ENCODE peak calls at places on chromosomes 7 and 10, in four cellular contexts. M is fibroblast of lung, A is PC-3, B is SK-N-SH. X is an unnamed sample.

GRCh38 chr10:93463723-93464511 is 18.2 kb downstream of the MYOF start:
- DNase-seq in M (peak; percentile 82), A (no peak), B (no peak), X (no peak)

GRCh38 chr10:11144626-11145497 is 127.2 kb downstream of the CELF2 start:
- DNase-seq in M (no peak), A (no peak), B (no peak), X (no peak)

GRCh38 chr10:112695539-112695938 is 248.5 kb downstream of the VTI1A start:
- DNase-seq in M (no peak), A (no peak), B (no peak), X (no peak)

GRCh38 chr10:16481052-16481728 is 40.5 kb downstream of the C1QL3 start:
- DNase-seq in M (no peak), A (no peak), B (no peak), X (no peak)

GRCh38 chr7:78959471-78959870 is 494.0 kb downstream of the MAGI2 start:
- DNase-seq in M (no peak), A (peak; percentile 92), B (no peak), X (no peak)

GRCh38 chr7:98178762-98179490 is 32.3 kb upstream of the BHLHA15 start:
- DNase-seq in M (no peak), A (no peak), B (no peak), X (no peak)

GRCh38 chr10:96496281-96496925 is 17.3 kb downstream of the TLL2 start:
- DNase-seq in M (peak; percentile 32), A (peak; percentile 35), B (no peak), X (no peak)

GRCh38 chr7:48634116-48634632 is 290.2 kb upstream of the CDC14C start:
- DNase-seq in M (no peak), A (no peak), B (no peak), X (no peak)

GRCh38 chr7:55100172-55100961 is 81.5 kb downstream of the EGFR start:
- DNase-seq in M (peak; percentile 64), A (no peak), B (no peak), X (peak; percentile 79)

GRCh38 chr10:9211228-9211627 is 1156.7 kb downstream of the GATA3 start:
- DNase-seq in M (peak; percentile 9), A (peak; percentile 25), B (no peak), X (no peak)
- H3K9me3 ChIP-seq in M (no peaks in the 10 kb centered on the region), A (no peaks in the 10 kb centered on the region), B (no peaks in the 10 kb centered on the region), X (no peaks in the 10 kb centered on the region)

GRCh38 chr10:100897976-100898375 is 14.8 kb upstream of the SLF2 start:
- DNase-seq in M (no peak), A (no peak), B (no peak), X (no peak)
- TF ChIP-seq CTCF in M (no peak), A (no peak), B (no peak), X (no peak)

GRCh38 chr10:44383749-44384600 is 922 bp downstream of the CXCL12 start:
- DNase-seq in M (peak; percentile 42), A (no peak), B (peak; percentile 43), X (peak; percentile 82)
- H3K9ac ChIP-seq in M (peak overlapping the region; percentile 51), A (no peak overlapping the region), B (peak overlapping the region; percentile 51), X (peak overlapping the region; percentile 19)

DNA sequence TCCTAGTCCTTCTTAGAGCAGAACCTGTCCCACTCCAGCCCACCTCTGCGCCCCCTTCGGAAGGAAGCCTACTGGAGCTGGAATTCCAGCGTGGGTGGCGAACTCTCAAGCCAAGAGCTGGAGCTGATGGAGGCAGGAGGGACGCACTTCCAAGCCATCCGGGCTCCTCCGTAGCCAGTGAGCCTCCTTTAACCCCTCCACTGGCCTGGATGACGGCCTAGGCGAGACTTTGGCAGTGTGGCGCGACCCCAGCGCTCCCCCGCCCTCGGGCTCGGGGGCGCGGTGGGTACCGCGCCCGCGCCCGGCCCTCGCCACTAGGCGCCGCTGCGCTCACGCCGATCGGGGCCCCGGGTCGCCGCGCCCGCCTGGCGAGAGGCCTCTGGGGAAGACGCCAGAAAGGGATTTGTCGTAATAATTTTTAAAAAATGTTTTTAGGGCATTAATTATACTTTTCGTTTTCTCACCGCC is 5.1 kb upstream of the EMX2 start:
- DNase-seq in M (peak; percentile 18), A (peak; percentile 33), B (peak; percentile 93), X (no peak)
- H3K9me3 ChIP-seq in M (no peaks in the 10 kb centered on the region), A (no peaks in the 10 kb centered on the region), B (no peaks in the 10 kb centered on the region), X (no peaks in the 10 kb centered on the region)

GRCh38 chr7:136803028-136803427 is 65.4 kb upstream of the CHRM2 start:
- DNase-seq in M (no peak), A (no peak), B (no peak), X (no peak)

DNA sequence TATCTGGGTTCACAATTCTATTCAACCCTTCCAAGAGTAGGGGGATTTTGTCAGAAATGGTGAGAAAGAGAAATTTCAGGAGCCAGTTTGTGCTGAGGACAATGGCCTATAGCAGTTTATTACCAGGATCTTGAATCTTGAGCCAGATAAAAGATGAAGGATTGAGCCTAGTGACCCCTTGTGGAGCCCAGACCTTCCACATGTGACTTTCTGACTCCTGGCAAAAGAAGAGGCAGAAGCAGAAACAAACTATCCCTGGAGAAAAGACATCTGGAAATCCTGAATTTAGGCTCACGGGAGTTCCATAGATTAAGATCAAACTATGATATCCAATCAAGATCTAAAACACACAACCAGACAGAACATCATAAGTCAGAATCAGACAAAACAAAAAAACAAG is 60.9 kb upstream of the CHRM2 start:
- DNase-seq in M (no peak), A (no peak), B (peak; percentile 34), X (no peak)
- TF ChIP-seq CTCF in M (no peak), A (peak; percentile 15), B (no peak), X (no peak)

DNA sequence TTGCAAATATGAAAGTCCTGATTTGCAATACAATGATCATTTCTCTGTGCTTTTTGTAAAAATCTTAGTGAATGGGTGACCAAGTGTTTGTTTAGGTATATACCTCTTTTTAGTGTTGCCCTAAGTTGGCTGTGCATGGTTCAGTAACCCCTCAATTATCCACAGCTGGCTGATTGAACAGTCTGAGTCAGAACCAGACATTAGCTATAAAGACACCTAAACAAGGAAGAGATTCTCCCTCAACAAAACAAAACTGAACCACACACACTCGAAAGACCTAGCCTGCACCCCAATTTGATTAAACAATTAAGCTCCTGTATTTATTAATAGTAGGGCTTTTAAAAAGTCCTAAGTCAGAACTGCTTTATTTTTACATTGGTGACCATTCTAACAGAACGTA is 2.8 kb downstream of the RSBN1L start:
- DNase-seq in M (no peak), A (no peak), B (peak; percentile 29), X (no peak)
- H3K9ac ChIP-seq in M (no peak overlapping the region), A (no peak overlapping the region), B (peak overlapping the region; percentile 85), X (peak overlapping the region; percentile 13)

DNA sequence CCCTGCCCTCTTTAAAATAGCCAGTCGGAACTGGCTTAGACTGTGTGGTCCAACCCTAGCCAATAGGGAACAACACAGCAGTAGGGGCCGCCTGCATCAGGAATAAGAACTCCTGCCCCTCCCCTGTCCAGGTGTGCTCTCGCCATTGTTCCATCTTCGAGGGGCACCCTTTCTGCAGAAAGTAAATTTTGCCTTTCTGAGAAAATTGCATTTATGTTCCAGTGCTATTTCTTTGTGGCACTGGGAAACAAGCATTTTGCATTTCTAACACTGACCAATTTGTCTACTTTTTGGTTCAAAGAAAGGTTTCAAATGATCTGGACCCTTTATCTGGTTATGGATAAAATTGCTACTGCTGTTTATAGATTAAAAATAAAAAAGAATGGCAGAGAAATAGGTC is 90.2 kb upstream of the AGBL3 start:
- DNase-seq in M (no peak), A (no peak), B (no peak), X (no peak)
- H3K9me3 ChIP-seq in M (no peaks in the 10 kb centered on the region), A (peaks cover 8% of the 10 kb centered on the region), B (peaks cover 7% of the 10 kb centered on the region), X (no peaks in the 10 kb centered on the region)

DNA sequence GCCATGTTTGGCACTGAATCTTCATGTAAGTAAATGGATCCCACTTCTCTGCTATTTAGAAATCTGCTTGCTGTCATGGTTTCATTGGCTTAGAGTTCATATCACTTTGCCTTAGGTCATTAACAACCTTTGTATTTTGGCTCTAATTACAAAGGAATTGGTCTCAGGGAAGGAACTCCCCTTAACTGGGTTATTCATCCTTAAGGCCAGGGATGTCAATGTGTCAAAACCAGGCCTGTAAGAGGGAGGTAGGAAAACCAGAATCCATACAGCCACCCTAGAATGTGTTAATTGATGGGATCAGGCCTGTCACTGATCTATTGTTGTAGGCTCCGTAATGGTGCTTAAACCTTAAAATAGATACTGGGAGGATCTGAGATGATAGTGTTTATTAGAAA is 67.3 kb downstream of the ST7 start:
- DNase-seq in M (no peak), A (no peak), B (no peak), X (no peak)
- TF ChIP-seq CTCF in M (no peak), A (no peak), B (no peak), X (no peak)

DNA sequence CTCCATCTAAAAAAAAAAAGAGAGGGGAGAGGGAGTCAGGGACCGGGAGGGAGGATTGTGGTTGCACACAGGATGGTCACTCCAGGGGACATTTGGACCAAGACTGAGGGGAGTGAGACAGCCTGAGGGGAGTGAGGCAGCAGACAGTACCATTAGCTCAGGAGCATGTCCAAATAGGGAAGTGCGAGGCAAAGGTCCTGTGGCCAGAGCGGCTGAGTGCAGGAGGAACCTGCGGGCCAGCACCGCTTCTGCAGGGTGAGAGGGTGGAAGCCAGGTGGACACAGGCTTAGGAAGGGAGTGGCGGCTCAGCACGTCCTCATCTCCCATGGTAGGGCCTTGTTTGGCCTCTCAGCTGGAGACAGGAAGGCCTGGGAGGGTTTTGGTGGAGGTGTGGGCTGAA is 48.9 kb upstream of the PFKFB3 start:
- DNase-seq in M (no peak), A (no peak), B (no peak), X (no peak)
- H3K9ac ChIP-seq in M (no peak overlapping the region), A (no peak overlapping the region), B (no peak overlapping the region), X (no peak overlapping the region)

GRCh38 chr7:39898867-39899266 is 51.2 kb upstream of the CDK13 start:
- DNase-seq in M (no peak), A (no peak), B (no peak), X (no peak)
- H3K9me3 ChIP-seq in M (no peaks in the 10 kb centered on the region), A (no peaks in the 10 kb centered on the region), B (no peaks in the 10 kb centered on the region), X (no peaks in the 10 kb centered on the region)

X was measured in kidney.